ENCODE peak calls at places on chromosome 11, in ten cellular contexts. F is BE2C; C is nephron progenitor cell; Q is esophagus muscularis mucosa; A is CD4-positive, alpha-beta T cell; B is fibroblast of mammary gland; T is PC-3; M is HCT116; Y is IMR-90; H is AG04450. I is an unnamed sample.

GRCh38 chr11:78400701-78401100 is 16.9 kb downstream of the GAB2 start:
- DNase-seq in F (no peak), C (no peak), Q (no peak), A (no peak), B (no peak), T (no peak), M (no peak), Y (no peak), H (no peak), I (no peak)

GRCh38 chr11:2525166-2525861 is 80.5 kb downstream of the KCNQ1 start:
- DNase-seq in F (peak; percentile 1), C (peak; percentile 4), Q (no peak), A (no peak), B (no peak), T (no peak), M (no peak), Y (no peak), H (no peak), I (no peak)

GRCh38 chr11:113881856-113882255 is 6.5 kb upstream of the USP28 start:
- DNase-seq in F (no peak), C (no peak), Q (no peak), A (no peak), B (no peak), T (peak; percentile 75), M (no peak), Y (no peak), H (no peak), I (no peak)

GRCh38 chr11:35798983-35799382 is 136.4 kb downstream of the TRIM44 start:
- DNase-seq in F (no peak), C (no peak), Q (no peak), A (no peak), B (no peak), T (no peak), M (no peak), Y (no peak), H (no peak), I (no peak)

GRCh38 chr11:11966826-11967668 is 41.4 kb downstream of the DKK3 start:
- DNase-seq in F (peak; percentile 77), C (peak; percentile 83), Q (peak; percentile 91), A (peak; percentile 55), B (peak; percentile 37), T (peak; percentile 73), M (peak; percentile 49), Y (peak; percentile 37), H (no peak), I (no peak)

GRCh38 chr11:12274558-12275197 is 102.7 kb upstream of the PARVA start:
- DNase-seq in F (no peak), C (no peak), Q (no peak), A (no peak), B (peak; percentile 52), T (peak; percentile 17), M (no peak), Y (peak; percentile 73), H (no peak), I (no peak)

GRCh38 chr11:86101941-86102407 is 33.1 kb upstream of the PICALM start:
- DNase-seq in F (no peak), C (no peak), Q (no peak), A (no peak), B (peak; percentile 45), T (peak; percentile 81), M (no peak), Y (peak; percentile 40), H (no peak), I (no peak)

GRCh38 chr11:118618115-118618990 is 10.9 kb downstream of the PHLDB1 start:
- DNase-seq in F (peak; percentile 58), C (peak; percentile 28), Q (no peak), A (no peak), B (peak; percentile 87), T (peak; percentile 36), M (no peak), Y (peak; percentile 96), H (peak; percentile 76), I (no peak)

GRCh38 chr11:122665882-122666281 is 10.4 kb downstream of the UBASH3B start:
- DNase-seq in F (no peak), C (no peak), Q (no peak), A (no peak), B (no peak), T (no peak), M (no peak), Y (peak; percentile 33), H (no peak), I (no peak)

GRCh38 chr11:78354741-78355705 is 62.6 kb downstream of the GAB2 start:
- DNase-seq in F (peak; percentile 32), C (no peak), Q (no peak), A (no peak), B (peak; percentile 18), T (no peak), M (no peak), Y (no peak), H (no peak), I (no peak)

GRCh38 chr11:2404735-2405196 is 4.2 kb downstream of the TSSC4 start:
- DNase-seq in F (no peak), C (no peak), Q (no peak), A (no peak), B (no peak), T (no peak), M (no peak), Y (no peak), H (no peak), I (no peak)

DNA sequence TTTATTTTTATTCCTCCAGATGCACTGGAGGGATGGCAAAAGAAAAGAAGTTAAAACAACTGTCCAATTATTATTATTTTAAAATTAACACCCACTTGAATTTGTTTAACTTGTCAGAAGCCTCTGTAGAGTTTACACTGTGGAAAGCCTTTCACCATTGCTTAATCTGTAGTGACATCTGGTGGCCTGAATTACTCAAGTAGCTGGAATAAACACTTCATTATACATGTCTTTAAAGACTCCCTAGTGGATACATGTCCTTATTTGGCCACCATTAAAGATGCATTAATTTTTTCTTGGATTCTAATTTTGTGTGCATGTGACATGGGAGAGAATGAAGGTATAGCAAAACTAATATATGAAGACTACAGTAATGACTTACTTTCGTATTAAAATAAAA is 1496.5 kb downstream of the FAM181B start:
- DNase-seq in F (no peak), C (peak; percentile 4), Q (no peak), A (no peak), B (peak; percentile 49), T (peak; percentile 76), M (no peak), Y (peak; percentile 4), H (no peak), I (no peak)
- TF ChIP-seq CTCF in F (peak; percentile 25), C (peak; percentile 64), Q (peak; percentile 42), A (no peak), B (peak; percentile 28), T (peak; percentile 67), M (no peak), Y (peak; percentile 29), H (peak; percentile 20), I (no peak)

GRCh38 chr11:84800755-84801346 is 826.3 kb downstream of the DLG2 start:
- DNase-seq in F (no peak), C (no peak), Q (no peak), A (no peak), B (peak; percentile 59), T (peak; percentile 83), M (peak; percentile 12), Y (peak; percentile 36), H (peak; percentile 15), I (no peak)
- TF ChIP-seq CTCF in F (peak; percentile 28), C (peak; percentile 38), Q (no peak), A (no peak), B (peak; percentile 44), T (peak; percentile 88), M (peak; percentile 44), Y (peak; percentile 57), H (peak; percentile 56), I (no peak)

DNA sequence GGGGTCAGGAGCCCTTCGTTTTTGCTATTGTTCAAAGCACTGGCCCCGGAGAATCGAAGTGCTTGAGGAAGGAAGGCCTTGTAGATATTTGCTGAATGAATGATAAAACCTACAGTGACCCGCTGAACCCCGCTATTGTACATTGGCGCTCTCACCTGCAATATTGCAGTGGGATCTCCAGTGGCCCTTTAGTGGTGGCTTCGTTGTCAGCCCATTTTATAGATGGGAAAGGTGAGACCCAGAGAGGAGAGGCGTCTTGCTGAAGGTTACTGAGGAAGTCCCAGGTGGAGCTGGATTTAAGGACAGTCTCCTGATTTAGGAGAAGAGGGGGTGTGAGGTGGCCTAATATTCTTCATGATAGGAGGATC is 1.2 kb downstream of the CDC42EP2 start:
- DNase-seq in F (no peak), C (no peak), Q (no peak), A (no peak), B (no peak), T (peak; percentile 27), M (no peak), Y (no peak), H (no peak), I (no peak)
- TF ChIP-seq CTCF in F (no peak), C (peak; percentile 46), Q (peak; percentile 10), A (peak; percentile 76), B (no peak), T (peak; percentile 39), M (no peak), Y (no peak), H (no peak), I (no peak)

GRCh38 chr11:17968206-17968605 is 44.6 kb downstream of the SERGEF start:
- DNase-seq in F (no peak), C (no peak), Q (no peak), A (no peak), B (no peak), T (no peak), M (no peak), Y (no peak), H (no peak), I (no peak)

GRCh38 chr11:17974246-17974645 is 38.6 kb downstream of the SERGEF start:
- DNase-seq in F (no peak), C (no peak), Q (no peak), A (no peak), B (no peak), T (no peak), M (no peak), Y (no peak), H (no peak), I (no peak)

GRCh38 chr11:17967661-17968060 is 45.2 kb downstream of the SERGEF start:
- DNase-seq in F (no peak), C (no peak), Q (no peak), A (no peak), B (no peak), T (no peak), M (no peak), Y (no peak), H (no peak), I (no peak)

GRCh38 chr11:17976651-17977050 is 36.2 kb downstream of the SERGEF start:
- DNase-seq in F (no peak), C (no peak), Q (no peak), A (no peak), B (no peak), T (no peak), M (no peak), Y (no peak), H (no peak), I (no peak)

DNA sequence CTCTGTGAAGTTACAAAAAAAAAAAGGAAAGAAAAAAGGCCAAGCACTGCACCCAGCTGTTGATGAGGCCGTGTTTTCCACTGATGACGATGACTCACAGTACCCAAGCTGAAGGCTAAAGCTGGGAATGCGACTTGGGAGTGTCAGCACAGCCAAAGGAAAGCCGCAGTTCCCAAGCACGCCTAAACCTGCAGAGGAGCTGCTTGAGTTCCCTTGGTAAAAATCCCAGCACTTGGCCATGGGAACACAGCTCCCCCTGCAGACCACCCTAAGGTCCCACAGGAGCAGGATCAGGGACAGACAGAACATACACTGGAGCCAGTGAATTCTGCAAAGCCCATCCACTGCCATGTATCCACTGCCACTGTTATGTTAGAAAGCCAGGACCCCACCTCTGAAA is 39.9 kb downstream of the SERGEF start:
- DNase-seq in F (peak; percentile 58), C (peak; percentile 66), Q (no peak), A (no peak), B (peak; percentile 95), T (peak; percentile 35), M (peak; percentile 60), Y (peak; percentile 93), H (peak; percentile 83), I (no peak)
- TF ChIP-seq CTCF in F (peak; percentile 79), C (peak; percentile 69), Q (peak; percentile 51), A (no peak), B (peak; percentile 90), T (peak; percentile 51), M (peak; percentile 64), Y (peak; percentile 82), H (peak; percentile 97), I (peak; percentile 72)

I was measured in vagina.